ENCODE peak calls at places on chromosomes 11 and 22, in ten cellular contexts. F, J, K, M, V, R, C, U, Z and D are unnamed samples.

GRCh38 chr22:44224166-44224565 is 43.4 kb downstream of the PARVG start:
- DNase-seq in U (no peak), Z (no peak), F (no peak), M (no peak), R (no peak), K (no peak), C (no peak), J (no peak), V (no peak), D (no peak)

GRCh38 chr11:1838426-1839131 is at the start of gene TNNI2:
- DNase-seq in U (no peak), K (no peak), R (no peak), C (no peak), M (no peak), J (no peak), Z (no peak), F (no peak), V (no peak), D (no peak)

GRCh38 chr22:30754971-30755759 is 60.5 kb downstream of the OSBP2 start:
- DNase-seq in U (peak; percentile 51), K (no peak), J (peak; percentile 55), R (peak; percentile 26), M (peak; percentile 64), F (peak; percentile 24), V (peak; percentile 61), Z (peak; percentile 77), C (peak; percentile 58), D (no peak)

GRCh38 chr11:65524010-65524746 is 705 bp upstream of the SCYL1 start:
- DNase-seq in K (no peak), C (no peak), R (no peak), Z (peak; percentile 79), U (peak; percentile 53), V (no peak), M (no peak), F (no peak), J (peak; percentile 9), D (no peak)

GRCh38 chr11:15307600-15307999 is 192.9 kb downstream of the INSC start:
- DNase-seq in K (no peak), Z (no peak), U (no peak), C (no peak), R (no peak), V (no peak), J (no peak), M (no peak), F (no peak), D (no peak)

GRCh38 chr11:117071344-117071787 is 26.9 kb downstream of the SIK3 start:
- DNase-seq in K (no peak), V (no peak), F (no peak), M (peak; percentile 32), C (peak; percentile 85), J (no peak), Z (peak; percentile 21), R (no peak), U (peak; percentile 21), D (no peak)

GRCh38 chr11:108199446-108200321 is 22.8 kb downstream of the NPAT start:
- DNase-seq in Z (peak; percentile 91), V (no peak), U (no peak), J (no peak), M (peak; percentile 30), K (peak; percentile 46), C (no peak), R (no peak), F (no peak), D (no peak)

GRCh38 chr11:66026017-66026529 is at the start of gene CATSPER1:
- DNase-seq in U (no peak), K (no peak), R (no peak), M (no peak), C (no peak), V (no peak), Z (no peak), F (no peak), J (no peak), D (no peak)

GRCh38 chr11:75170463-75171201 is 19.7 kb downstream of the SLCO2B1 start:
- DNase-seq in V (no peak), Z (no peak), C (no peak), U (no peak), M (no peak), R (no peak), K (no peak), F (no peak), J (no peak), D (no peak)

GRCh38 chr11:102534261-102534872 is 3.8 kb upstream of the MMP7 start:
- DNase-seq in F (no peak), Z (no peak), V (no peak), M (no peak), C (no peak), K (peak; percentile 48), U (no peak), R (no peak), J (no peak), D (no peak)

GRCh38 chr11:121762820-121763219 is 310.1 kb upstream of the SORL1-AS1 start:
- DNase-seq in U (peak; percentile 64), F (no peak), K (no peak), J (no peak), Z (peak; percentile 29), M (peak; percentile 18), V (no peak), C (no peak), R (no peak), D (no peak)

GRCh38 chr11:44281151-44281550 is 28.8 kb downstream of the ALX4 start:
- DNase-seq in Z (no peak), U (no peak), V (no peak), R (no peak), F (no peak), M (no peak), C (no peak), K (no peak), J (no peak), D (no peak)